ENCODE peak calls at places on chromosomes 5 and 9, in five cellular contexts. One of them, this sample, is unnamed.

GRCh38 chr5:132505641-132506040 is 15.1 kb upstream of the IRF1 start:
- DNase-seq in HepG2: no peak
- DNase-seq in PC-3: no peak
- DNase-seq in PC-9: no peak
- DNase-seq in adrenal gland: no peak
- DNase-seq in this sample: no peak

GRCh38 chr9:121634800-121635261 is 16.6 kb upstream of the DAB2IP start:
- DNase-seq in HepG2: peak; percentile 57
- DNase-seq in PC-3: peak; percentile 9
- DNase-seq in PC-9: peak; percentile 39
- DNase-seq in adrenal gland: no peak
- DNase-seq in this sample: peak; percentile 72

GRCh38 chr5:106417566-106417965 is 1253.2 kb downstream of the EFNA5 start:
- DNase-seq in HepG2: no peak
- DNase-seq in PC-3: no peak
- DNase-seq in PC-9: no peak
- DNase-seq in adrenal gland: no peak
- DNase-seq in this sample: no peak

GRCh38 chr9:137745541-137745991 is 126.8 kb downstream of the EHMT1 start:
- DNase-seq in HepG2: peak; percentile 15
- DNase-seq in PC-3: peak; percentile 43
- DNase-seq in PC-9: peak; percentile 76
- DNase-seq in adrenal gland: no peak
- DNase-seq in this sample: peak; percentile 13

GRCh38 chr9:131478421-131478868 is 24.3 kb upstream of the POMT1 start:
- DNase-seq in HepG2: peak; percentile 46
- DNase-seq in PC-3: peak; percentile 33
- DNase-seq in PC-9: peak; percentile 20
- DNase-seq in adrenal gland: peak; percentile 51
- DNase-seq in this sample: peak; percentile 61

GRCh38 chr9:126637002-126637849 is 23.5 kb downstream of the LMX1B start:
- DNase-seq in HepG2: no peak
- DNase-seq in PC-3: no peak
- DNase-seq in PC-9: no peak
- DNase-seq in adrenal gland: no peak
- DNase-seq in this sample: no peak

GRCh38 chr9:107214915-107215314 is 68.2 kb upstream of the RAD23B start:
- DNase-seq in HepG2: no peak
- DNase-seq in PC-3: peak; percentile 33
- DNase-seq in PC-9: no peak
- DNase-seq in adrenal gland: no peak
- DNase-seq in this sample: no peak

GRCh38 chr9:98085955-98086354 is 29.4 kb downstream of the NANS start:
- DNase-seq in HepG2: no peak
- DNase-seq in PC-3: peak; percentile 3
- DNase-seq in PC-9: no peak
- DNase-seq in adrenal gland: no peak
- DNase-seq in this sample: no peak

GRCh38 chr9:9299134-9299533 is 1313.7 kb downstream of the PTPRD start:
- DNase-seq in HepG2: no peak
- DNase-seq in PC-3: no peak
- DNase-seq in PC-9: no peak
- DNase-seq in adrenal gland: no peak
- DNase-seq in this sample: no peak
- TF ChIP-seq CTCF in HepG2: no peak
- TF ChIP-seq CTCF in PC-3: no peak
- TF ChIP-seq CTCF in PC-9: no peak
- TF ChIP-seq CTCF in adrenal gland: no peak
- TF ChIP-seq CTCF in this sample: no peak

GRCh38 chr9:129944501-129945116 is 98.4 kb downstream of the FNBP1 start:
- DNase-seq in HepG2: no peak
- DNase-seq in PC-3: no peak
- DNase-seq in PC-9: no peak
- DNase-seq in adrenal gland: no peak
- DNase-seq in this sample: no peak
- TF ChIP-seq CTCF in HepG2: no peak
- TF ChIP-seq CTCF in PC-3: no peak
- TF ChIP-seq CTCF in PC-9: no peak
- TF ChIP-seq CTCF in adrenal gland: no peak
- TF ChIP-seq CTCF in this sample: no peak

GRCh38 chr5:55497712-55498111 is 37.1 kb downstream of the PLPP1 start:
- DNase-seq in HepG2: no peak
- DNase-seq in PC-3: no peak
- DNase-seq in PC-9: no peak
- DNase-seq in adrenal gland: no peak
- DNase-seq in this sample: no peak

GRCh38 chr5:55495216-55495615 is 39.5 kb downstream of the PLPP1 start:
- DNase-seq in HepG2: no peak
- DNase-seq in PC-3: no peak
- DNase-seq in PC-9: no peak
- DNase-seq in adrenal gland: no peak
- DNase-seq in this sample: no peak

GRCh38 chr5:55492449-55492848 is 42.3 kb downstream of the PLPP1 start:
- DNase-seq in HepG2: no peak
- DNase-seq in PC-3: no peak
- DNase-seq in PC-9: no peak
- DNase-seq in adrenal gland: no peak
- DNase-seq in this sample: no peak
- TF ChIP-seq CTCF in HepG2: no peak
- TF ChIP-seq CTCF in PC-3: no peak
- TF ChIP-seq CTCF in PC-9: no peak
- TF ChIP-seq CTCF in adrenal gland: no peak
- TF ChIP-seq CTCF in this sample: no peak

GRCh38 chr5:57302164-57302563 is 128.3 kb downstream of the GPBP1 start:
- DNase-seq in HepG2: peak; percentile 28
- DNase-seq in PC-3: peak; percentile 86
- DNase-seq in PC-9: peak; percentile 30
- DNase-seq in adrenal gland: no peak
- DNase-seq in this sample: no peak
- TF ChIP-seq CTCF in HepG2: no peak
- TF ChIP-seq CTCF in PC-3: peak; percentile 53
- TF ChIP-seq CTCF in PC-9: no peak
- TF ChIP-seq CTCF in adrenal gland: no peak
- TF ChIP-seq CTCF in this sample: no peak